ENCODE peak calls at places on chromosomes 5 and 9, in five cellular contexts. One of them, this sample, is unnamed.

GRCh38 chr5:146675700-146676099 is 159.7 kb upstream of the GPR151 start:
- DNase-seq in ovary: no peak
- DNase-seq in transverse colon: no peak
- DNase-seq in sigmoid colon: no peak
- DNase-seq in neural progenitor cell: no peak
- DNase-seq in this sample: no peak

GRCh38 chr9:125795970-125796596 is 48.9 kb downstream of the PBX3 start:
- DNase-seq in ovary: no peak
- DNase-seq in transverse colon: no peak
- DNase-seq in sigmoid colon: no peak
- DNase-seq in neural progenitor cell: no peak
- DNase-seq in this sample: no peak

GRCh38 chr9:94717656-94718225 is 8.8 kb upstream of the AOPEP start:
- DNase-seq in ovary: no peak
- DNase-seq in transverse colon: no peak
- DNase-seq in sigmoid colon: no peak
- DNase-seq in neural progenitor cell: no peak
- DNase-seq in this sample: no peak

GRCh38 chr5:93920956-93921355 is 179.6 kb upstream of the POU5F2 start:
- DNase-seq in ovary: no peak
- DNase-seq in transverse colon: no peak
- DNase-seq in sigmoid colon: no peak
- DNase-seq in neural progenitor cell: no peak
- DNase-seq in this sample: no peak

GRCh38 chr5:42923710-42924109 is 112.0 kb upstream of the SELENOP start:
- DNase-seq in ovary: no peak
- DNase-seq in transverse colon: no peak
- DNase-seq in sigmoid colon: no peak
- DNase-seq in neural progenitor cell: no peak
- DNase-seq in this sample: no peak

GRCh38 chr5:45385321-45386058 is 310.7 kb downstream of the HCN1 start:
- DNase-seq in ovary: no peak
- DNase-seq in transverse colon: no peak
- DNase-seq in sigmoid colon: no peak
- DNase-seq in neural progenitor cell: no peak
- DNase-seq in this sample: no peak

GRCh38 chr5:156838966-156839365 is 11.1 kb upstream of the PPP1R2B start:
- DNase-seq in ovary: no peak
- DNase-seq in transverse colon: no peak
- DNase-seq in sigmoid colon: no peak
- DNase-seq in neural progenitor cell: no peak
- DNase-seq in this sample: no peak

GRCh38 chr9:12708562-12709298 is 15.5 kb downstream of the TYRP1 start:
- DNase-seq in ovary: no peak
- DNase-seq in transverse colon: no peak
- DNase-seq in sigmoid colon: no peak
- DNase-seq in neural progenitor cell: no peak
- DNase-seq in this sample: no peak

GRCh38 chr5:112174959-112175594 is 244.0 kb downstream of the EPB41L4A start:
- DNase-seq in ovary: no peak
- DNase-seq in transverse colon: no peak
- DNase-seq in sigmoid colon: no peak
- DNase-seq in neural progenitor cell: peak; percentile 74
- DNase-seq in this sample: no peak

GRCh38 chr5:57466544-57466943 is 16.1 kb downstream of the ACTBL2 start:
- DNase-seq in ovary: no peak
- DNase-seq in transverse colon: no peak
- DNase-seq in sigmoid colon: no peak
- DNase-seq in neural progenitor cell: no peak
- DNase-seq in this sample: no peak
- TF ChIP-seq CTCF in ovary: no peak
- TF ChIP-seq CTCF in transverse colon: no peak
- TF ChIP-seq CTCF in sigmoid colon: no peak
- TF ChIP-seq CTCF in neural progenitor cell: no peak
- TF ChIP-seq CTCF in this sample: no peak

GRCh38 chr5:177111720-177112394 is 21.7 kb upstream of the NSD1 start:
- DNase-seq in ovary: peak; percentile 54
- DNase-seq in transverse colon: peak; percentile 60
- DNase-seq in sigmoid colon: no peak
- DNase-seq in neural progenitor cell: peak; percentile 86
- DNase-seq in this sample: no peak

GRCh38 chr5:177113566-177114424 is 19.8 kb upstream of the NSD1 start:
- DNase-seq in ovary: peak; percentile 60
- DNase-seq in transverse colon: peak; percentile 81
- DNase-seq in sigmoid colon: peak; percentile 86
- DNase-seq in neural progenitor cell: peak; percentile 80
- DNase-seq in this sample: no peak

GRCh38 chr5:177112589-177113220 is 20.9 kb upstream of the NSD1 start:
- DNase-seq in ovary: no peak
- DNase-seq in transverse colon: no peak
- DNase-seq in sigmoid colon: no peak
- DNase-seq in neural progenitor cell: no peak
- DNase-seq in this sample: no peak

GRCh38 chr5:177117441-177118045 is 16.0 kb upstream of the NSD1 start:
- DNase-seq in ovary: no peak
- DNase-seq in transverse colon: no peak
- DNase-seq in sigmoid colon: no peak
- DNase-seq in neural progenitor cell: no peak
- DNase-seq in this sample: no peak

DNA sequence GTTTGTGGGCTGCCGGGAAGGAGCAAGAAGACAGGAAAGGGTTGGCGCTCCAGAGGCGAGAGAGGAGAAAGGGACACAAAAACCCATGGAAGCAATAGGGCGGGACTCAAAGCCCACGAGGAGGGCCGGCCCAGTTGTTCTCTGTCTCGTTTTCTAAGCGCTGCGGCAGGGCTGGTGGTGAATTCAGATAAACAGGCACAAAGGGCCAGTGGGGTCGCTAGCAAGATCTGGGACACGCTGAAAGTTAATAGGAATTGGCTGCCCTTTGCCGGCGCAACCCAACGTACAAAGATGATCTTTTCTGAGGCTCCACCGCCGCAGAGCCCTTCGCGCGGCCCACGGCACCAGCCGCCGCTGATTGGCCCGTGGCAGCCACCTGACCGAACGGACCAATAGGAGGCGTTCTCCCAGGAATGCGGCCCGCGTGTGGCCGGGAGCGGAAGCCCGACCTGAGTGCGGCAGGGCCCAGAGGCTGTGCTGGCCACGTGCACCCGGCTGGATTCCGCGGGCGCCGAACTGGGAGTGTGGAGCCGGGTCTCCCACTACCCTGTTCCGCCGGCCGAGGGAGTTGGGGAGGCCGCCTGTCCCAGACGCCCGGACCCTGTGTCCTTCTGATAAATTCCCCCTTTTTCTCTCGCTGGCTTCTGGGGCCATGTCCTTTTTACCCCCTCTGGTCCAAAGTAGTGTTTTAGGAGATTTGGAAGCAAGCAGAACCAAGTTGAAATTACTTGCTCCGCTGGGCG is 16.8 kb upstream of the NSD1 start:
- DNase-seq in ovary: peak; percentile 91
- DNase-seq in transverse colon: peak; percentile 80
- DNase-seq in sigmoid colon: peak; percentile 96
- DNase-seq in neural progenitor cell: peak; percentile 61
- DNase-seq in this sample: no peak
- H3K27ac ChIP-seq in ovary: peak overlapping the region; percentile 17
- H3K27ac ChIP-seq in transverse colon: peak overlapping the region; percentile 81
- H3K27ac ChIP-seq in sigmoid colon: peak overlapping the region; percentile 72
- H3K27ac ChIP-seq in neural progenitor cell: no peak overlapping the region
- H3K27ac ChIP-seq in this sample: peak overlapping the region; percentile 66

DNA sequence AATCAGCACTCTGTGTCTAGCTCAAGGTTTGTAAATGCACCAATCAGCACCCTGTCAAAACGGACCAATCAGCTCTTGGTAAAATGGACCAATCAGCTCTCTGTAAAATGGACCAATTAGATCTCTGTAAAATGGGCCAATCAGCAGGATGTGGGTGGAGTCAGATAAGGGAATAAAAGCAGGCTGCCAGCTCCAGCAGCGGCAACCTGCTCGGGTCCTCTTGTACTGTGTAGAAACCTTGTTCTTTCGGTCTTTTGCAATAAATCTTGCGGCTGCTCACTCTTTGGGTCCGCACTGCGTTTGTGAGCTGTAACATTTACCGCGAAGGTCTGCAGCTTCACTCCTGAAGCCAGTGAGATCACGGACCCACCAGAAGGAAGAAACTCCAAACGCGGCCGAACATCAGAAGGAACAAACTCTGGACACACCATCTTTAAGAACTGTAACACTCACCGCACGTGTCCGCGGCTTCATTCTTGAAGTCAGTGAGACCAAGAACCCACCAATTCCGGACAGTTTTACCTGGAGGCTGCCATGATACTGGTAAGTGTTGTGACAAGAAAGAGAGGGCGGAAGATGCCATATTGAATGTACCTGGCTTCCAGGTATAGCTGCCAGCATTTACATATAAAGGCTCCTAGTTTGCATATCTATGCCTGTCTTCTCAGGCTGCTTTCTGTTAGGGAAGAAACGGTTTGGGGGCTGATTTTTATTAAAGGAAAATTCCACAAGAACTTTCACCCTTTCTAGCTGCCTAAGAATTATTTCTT is 758.5 kb upstream of the CTNND2 start:
- DNase-seq in ovary: no peak
- DNase-seq in transverse colon: no peak
- DNase-seq in sigmoid colon: no peak
- DNase-seq in neural progenitor cell: no peak
- DNase-seq in this sample: no peak
- H3K4me3 ChIP-seq in ovary: no peak overlapping the region
- H3K4me3 ChIP-seq in transverse colon: no peak overlapping the region
- H3K4me3 ChIP-seq in sigmoid colon: no peak overlapping the region
- H3K4me3 ChIP-seq in neural progenitor cell: no peak overlapping the region
- H3K4me3 ChIP-seq in this sample: no peak overlapping the region

GRCh38 chr9:123135458-123135857 is 102.0 kb downstream of the GPR21 start:
- DNase-seq in ovary: no peak
- DNase-seq in transverse colon: no peak
- DNase-seq in sigmoid colon: no peak
- DNase-seq in neural progenitor cell: no peak
- DNase-seq in this sample: no peak
- TF ChIP-seq CTCF in ovary: no peak
- TF ChIP-seq CTCF in transverse colon: no peak
- TF ChIP-seq CTCF in sigmoid colon: no peak
- TF ChIP-seq CTCF in neural progenitor cell: no peak
- TF ChIP-seq CTCF in this sample: no peak

DNA sequence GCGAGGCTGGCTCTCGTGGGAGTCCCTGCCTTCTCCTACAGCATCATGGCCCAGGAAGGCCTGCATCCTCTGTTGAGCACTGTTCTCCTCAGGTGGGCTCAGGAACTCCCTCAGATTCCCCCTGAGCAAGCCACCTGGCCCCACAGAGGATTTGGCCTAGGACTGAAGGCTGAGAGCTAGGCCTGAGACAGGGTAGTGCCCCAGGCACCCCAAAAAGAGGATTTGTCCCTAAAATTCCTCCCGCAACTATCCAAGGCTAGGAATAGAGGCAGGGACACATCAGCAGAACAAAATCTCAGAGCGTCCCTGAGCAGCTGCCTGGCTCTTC is 11.0 kb upstream of the IRF1 start:
- DNase-seq in ovary: no peak
- DNase-seq in transverse colon: no peak
- DNase-seq in sigmoid colon: no peak
- DNase-seq in neural progenitor cell: no peak
- DNase-seq in this sample: no peak
- H3K27ac ChIP-seq in ovary: no peak overlapping the region
- H3K27ac ChIP-seq in transverse colon: peak overlapping the region; percentile 99
- H3K27ac ChIP-seq in sigmoid colon: peak overlapping the region; percentile 93
- H3K27ac ChIP-seq in neural progenitor cell: no peak overlapping the region
- H3K27ac ChIP-seq in this sample: peak overlapping the region; percentile 32

GRCh38 chr5:90585337-90585986 is 26.9 kb downstream of the ADGRV1 start:
- DNase-seq in ovary: no peak
- DNase-seq in transverse colon: no peak
- DNase-seq in sigmoid colon: no peak
- DNase-seq in neural progenitor cell: no peak
- DNase-seq in this sample: no peak

GRCh38 chr5:90586469-90586868 is 27.9 kb downstream of the ADGRV1 start:
- DNase-seq in ovary: no peak
- DNase-seq in transverse colon: no peak
- DNase-seq in sigmoid colon: no peak
- DNase-seq in neural progenitor cell: no peak
- DNase-seq in this sample: no peak

DNA sequence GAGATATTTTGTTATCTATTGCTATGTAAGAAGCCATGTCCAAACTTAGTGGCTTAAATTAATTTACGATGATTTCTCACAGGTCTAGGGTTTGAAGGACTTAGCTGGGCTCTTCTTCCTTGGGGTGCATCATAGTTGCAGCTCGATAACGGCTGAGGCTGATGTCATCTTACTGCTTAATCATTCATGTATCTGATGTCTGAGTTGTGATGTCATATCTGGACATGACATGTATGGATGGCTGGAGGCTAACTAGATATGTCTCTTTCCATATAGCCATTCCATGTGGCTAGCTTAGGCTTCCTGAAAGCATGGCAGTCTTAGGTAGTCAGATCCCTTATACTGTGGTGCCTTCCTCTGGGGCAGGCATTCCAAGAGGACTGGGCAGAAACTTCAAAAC is 31.6 kb downstream of the ADGRV1 start:
- DNase-seq in ovary: no peak
- DNase-seq in transverse colon: no peak
- DNase-seq in sigmoid colon: no peak
- DNase-seq in neural progenitor cell: no peak
- DNase-seq in this sample: no peak
- H3K4me3 ChIP-seq in ovary: no peak overlapping the region
- H3K4me3 ChIP-seq in transverse colon: no peak overlapping the region
- H3K4me3 ChIP-seq in sigmoid colon: no peak overlapping the region
- H3K4me3 ChIP-seq in neural progenitor cell: no peak overlapping the region
- H3K4me3 ChIP-seq in this sample: no peak overlapping the region